ENCODE peak calls at places on chromosomes 11 and 22, in four cellular contexts. J, H, K and P are unnamed samples.

GRCh38 chr22:48941903-48942625 is 885.6 kb downstream of the BRD1 start:
- DNase-seq in J (no peak), H (no peak), K (no peak), P (peak)

GRCh38 chr11:104000798-104001197 is 35.6 kb upstream of the DDI1 start:
- DNase-seq in J (peak), H (peak), K (no peak), P (no peak)

GRCh38 chr22:36010913-36011312 is 17.7 kb downstream of the RBFOX2 start:
- DNase-seq in J (peak), H (peak), K (no peak), P (no peak)

GRCh38 chr11:124424384-124424921 is at the start of gene OR8B4:
- DNase-seq in J (no peak), H (no peak), K (no peak), P (no peak)

GRCh38 chr11:299951-300735 is 817 bp upstream of the IFITM5 start:
- DNase-seq in J (no peak), H (peak), K (no peak), P (peak)

GRCh38 chr11:64121637-64122410 is 44.1 kb downstream of the MACROD1 start:
- DNase-seq in J (peak), H (peak), K (no peak), P (no peak)

GRCh38 chr11:72736452-72737069 is 15.6 kb downstream of the ARAP1 start:
- DNase-seq in J (peak), H (peak), K (peak), P (no peak)

GRCh38 chr11:47083913-47084312 is 92.8 kb downstream of the ARFGAP2 start:
- DNase-seq in J (peak), H (peak), K (peak), P (no peak)

GRCh38 chr11:127000291-127000968 is at the start of gene KIRREL3:
- DNase-seq in J (no peak), H (peak), K (no peak), P (no peak)

DNA sequence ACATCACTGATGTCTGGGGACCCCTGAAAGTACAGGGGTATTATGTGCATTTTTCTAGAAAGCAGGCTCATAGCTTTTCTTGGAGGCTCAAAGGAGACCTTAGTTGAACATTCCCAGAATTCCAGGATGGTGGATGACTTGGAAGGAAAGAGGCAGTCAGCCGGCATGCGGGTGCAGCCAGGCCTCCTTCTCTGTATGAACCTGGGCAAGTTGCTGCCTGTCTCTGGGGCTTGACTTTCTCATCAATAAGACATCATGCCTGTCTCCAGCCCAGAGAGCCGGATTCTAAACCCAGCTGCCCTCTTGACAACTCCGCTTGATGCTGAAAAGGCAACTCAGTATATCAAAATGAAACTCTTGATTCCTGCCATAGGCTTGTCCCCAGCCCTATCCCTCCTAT is 12.6 kb downstream of the MS4A15 start:
- DNase-seq in J (no peak), H (no peak), K (no peak), P (no peak)
- TF ChIP-seq CTCF in J (no peak), H (no peak), K (no peak), P (no peak)

DNA sequence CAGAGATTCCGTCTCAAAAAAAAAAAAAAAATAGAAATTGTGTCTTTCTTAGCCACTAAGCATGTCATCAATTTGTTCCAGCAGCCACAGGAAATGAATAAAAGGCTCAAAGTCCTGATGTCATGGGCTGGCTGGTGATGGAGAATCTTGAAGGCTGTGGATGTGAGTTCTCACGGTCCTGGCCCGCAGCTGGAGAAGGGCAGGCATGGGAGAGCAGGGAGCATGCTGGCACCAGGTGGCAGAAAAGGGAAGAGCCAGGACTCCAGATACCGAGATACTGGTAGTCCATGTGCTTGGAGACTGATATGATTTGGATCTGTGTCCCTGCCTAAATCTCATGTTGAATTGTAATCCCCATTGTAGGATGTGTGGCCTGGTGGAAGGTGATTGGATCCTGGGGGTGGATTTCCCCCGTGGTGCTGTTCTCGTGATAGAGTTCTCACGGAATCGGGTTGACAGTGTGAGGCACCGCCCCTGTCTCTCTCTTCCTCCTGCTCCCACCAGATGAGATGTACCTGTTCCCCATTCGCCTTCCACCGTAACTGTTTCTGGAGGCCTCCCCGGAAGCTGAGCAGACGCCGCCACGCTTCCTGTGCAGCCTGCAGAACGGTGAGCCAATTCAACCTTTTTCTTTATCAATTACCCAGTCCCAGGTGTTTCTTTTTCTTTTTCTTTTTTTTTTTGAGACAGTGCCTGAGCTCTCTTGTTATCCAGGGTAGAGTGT is 18.1 kb downstream of the MRGPRD start:
- DNase-seq in J (no peak), H (no peak), K (no peak), P (peak)
- TF ChIP-seq CTCF in J (no peak), H (no peak), K (no peak), P (peak)

GRCh38 chr11:29268733-29269132 is 748.1 kb downstream of the KCNA4 start:
- DNase-seq in J (no peak), H (no peak), K (no peak), P (no peak)

GRCh38 chr11:29271616-29272015 is 745.2 kb downstream of the KCNA4 start:
- DNase-seq in J (no peak), H (peak), K (no peak), P (no peak)

GRCh38 chr11:29272019-29272654 is 744.7 kb downstream of the KCNA4 start:
- DNase-seq in J (peak), H (peak), K (no peak), P (no peak)
- TF ChIP-seq CTCF in J (peak), H (peak), K (no peak), P (peak)

DNA sequence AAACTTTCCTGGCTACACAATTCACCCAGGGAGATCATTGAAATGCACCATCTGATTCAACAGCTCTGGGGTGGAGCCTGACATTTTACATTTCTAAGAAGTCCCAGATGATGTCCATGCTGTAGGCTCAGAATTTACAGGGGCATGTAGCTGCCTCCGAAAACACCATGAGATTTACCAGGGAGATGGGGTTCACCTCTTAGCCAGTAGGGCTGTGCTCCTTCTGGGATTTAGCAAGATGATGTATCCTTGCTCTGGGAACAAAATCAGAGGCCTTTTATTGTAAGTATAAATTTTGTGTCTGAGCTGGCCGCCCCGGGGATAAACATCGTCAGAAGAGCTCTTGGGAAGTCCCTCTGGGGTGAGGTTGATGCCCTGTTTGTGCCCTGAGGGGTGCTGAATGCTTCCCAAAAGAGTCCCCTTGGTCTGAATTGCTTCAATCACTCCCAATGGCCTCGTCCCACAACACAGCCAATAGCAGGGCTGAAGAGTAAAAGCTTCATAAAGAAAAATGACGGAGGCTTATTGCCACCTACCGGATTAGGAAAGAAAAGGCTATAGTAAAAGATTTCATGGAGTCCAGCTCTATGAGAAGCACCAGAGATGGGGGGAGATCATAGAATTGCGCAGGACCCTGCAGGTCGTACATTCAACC is 33.4 kb upstream of the API5 start:
- DNase-seq in J (peak), H (peak), K (peak), P (no peak)
- TF ChIP-seq CTCF in J (peak), H (peak), K (peak), P (peak)

GRCh38 chr11:76880314-76880713 is 19.6 kb downstream of the ACER3 start:
- DNase-seq in J (no peak), H (no peak), K (no peak), P (no peak)
- TF ChIP-seq CTCF in J (no peak), H (no peak), K (no peak), P (peak)